ENCODE peak calls at places on chromosomes 6 and 20, in four cellular contexts. Y, F, C and E are unnamed samples.
A peak's percentile ranks its signal among the peaks of the same experiment; 100 is the strongest.

GRCh38 chr6:161949531-161949930 is 675.7 kb upstream of the AGPAT4 start:
- DNase-seq in Y (no peak), F (no peak), C (no peak), E (no peak)

GRCh38 chr6:13268914-13269532 is 59.3 kb downstream of the TBC1D7 start:
- DNase-seq in Y (no peak), F (peak; percentile 40), C (no peak), E (no peak)

GRCh38 chr20:50215101-50215500 is 24.5 kb downstream of the CEBPB start:
- DNase-seq in Y (no peak), F (no peak), C (no peak), E (no peak)

GRCh38 chr20:48143435-48144081 is 358.3 kb upstream of the SULF2 start:
- DNase-seq in Y (no peak), F (no peak), C (no peak), E (no peak)

GRCh38 chr6:7924867-7925266 is 14.3 kb upstream of the TXNDC5 start:
- DNase-seq in Y (no peak), F (no peak), C (no peak), E (no peak)

GRCh38 chr6:16949696-16950095 is 152.2 kb upstream of the STMND1 start:
- DNase-seq in Y (no peak), F (no peak), C (no peak), E (no peak)

GRCh38 chr6:157755752-157756411 is 67.2 kb upstream of the SNX9 start:
- DNase-seq in Y (no peak), F (no peak), C (no peak), E (no peak)

GRCh38 chr6:108689279-108690161 is 128.8 kb downstream of the FOXO3 start:
- DNase-seq in Y (no peak), F (peak; percentile 42), C (no peak), E (no peak)

GRCh38 chr20:22916121-22916842 is 118.8 kb upstream of the SSTR4 start:
- DNase-seq in Y (no peak), F (no peak), C (no peak), E (no peak)

GRCh38 chr20:32535953-32536823 is 48.9 kb downstream of the NOL4L start:
- DNase-seq in Y (peak; percentile 87), F (peak; percentile 92), C (peak; percentile 78), E (peak; percentile 84)

GRCh38 chr6:54864272-54864671 is 17.7 kb downstream of the FAM83B start:
- DNase-seq in Y (no peak), F (no peak), C (no peak), E (no peak)

GRCh38 chr6:135191508-135192255 is 10.6 kb downstream of the MYB start:
- DNase-seq in Y (peak; percentile 24), F (no peak), C (no peak), E (peak; percentile 18)

GRCh38 chr20:38203337-38204003 is 38.4 kb upstream of the TGM2 start:
- DNase-seq in Y (no peak), F (no peak), C (no peak), E (no peak)

GRCh38 chr20:18164356-18164755 is 26.7 kb downstream of the KAT14 start:
- DNase-seq in Y (no peak), F (no peak), C (no peak), E (no peak)